ENCODE peak calls at places on chromosomes 4 and X, in five cellular contexts. C is foreskin fibroblast, U is ovary, O is astrocyte of the spinal cord, G is NB4. I is an unnamed sample.

GRCh38 chr4:560731-561211 is 15.3 kb downstream of the TMEM271 start:
- DNase-seq in U (no peak), O (no peak), C (no peak), G (no peak), I (no peak)

GRCh38 chrX:71106427-71106826 is at the start of gene CXorf65:
- DNase-seq in C (no peak), G (peak; percentile 92), O (no peak), U (no peak), I (no peak)

GRCh38 chr4:67721317-67721769 is 20.4 kb upstream of the UBA6 start:
- DNase-seq in O (no peak), U (no peak), C (no peak), G (no peak), I (no peak)

GRCh38 chr4:159051245-159052071 is 51.4 kb upstream of the RAPGEF2 start:
- DNase-seq in G (no peak), U (no peak), C (peak; percentile 15), O (no peak), I (no peak)

GRCh38 chr4:26459054-26459755 is 31.1 kb downstream of the CCKAR start:
- DNase-seq in U (no peak), C (peak; percentile 82), G (peak; percentile 77), O (peak; percentile 72), I (no peak)

GRCh38 chr4:90187148-90187884 is 60.1 kb downstream of the CCSER1 start:
- DNase-seq in C (no peak), G (no peak), O (no peak), U (no peak), I (no peak)

GRCh38 chr4:133969202-133969873 is 232.3 kb downstream of the PABPC4L start:
- DNase-seq in U (no peak), O (peak; percentile 68), C (peak; percentile 53), G (no peak), I (peak; percentile 1)

GRCh38 chr4:116734178-116734577 is 351.2 kb downstream of the TRAM1L1 start:
- DNase-seq in C (no peak), U (no peak), O (no peak), G (no peak), I (no peak)

GRCh38 chr4:140223056-140223810 is 69.2 kb upstream of the MAML3 start:
- DNase-seq in U (no peak), O (peak; percentile 47), C (peak; percentile 62), G (no peak), I (no peak)

GRCh38 chr4:38132140-38132673 is 172.0 kb downstream of the PTTG2 start:
- DNase-seq in U (peak; percentile 54), C (peak; percentile 84), G (no peak), O (peak; percentile 98), I (peak; percentile 76)

GRCh38 chr4:38129452-38129830 is 169.2 kb downstream of the PTTG2 start:
- DNase-seq in C (no peak), O (no peak), G (no peak), U (no peak), I (no peak)

GRCh38 chr4:38132843-38133662 is 172.9 kb downstream of the PTTG2 start:
- DNase-seq in C (no peak), U (no peak), O (no peak), G (no peak), I (no peak)

GRCh38 chr4:38130884-38131283 is 170.7 kb downstream of the PTTG2 start:
- DNase-seq in G (no peak), C (no peak), U (no peak), O (no peak), I (no peak)

GRCh38 chr4:38131371-38132139 is 171.4 kb downstream of the PTTG2 start:
- DNase-seq in U (no peak), O (peak; percentile 47), G (no peak), C (no peak), I (no peak)
- H3K4me3 ChIP-seq in U (no peak overlapping the region), O (no peak overlapping the region), G (no peak overlapping the region), C (no peak overlapping the region), I (no peak overlapping the region)

GRCh38 chr4:98261291-98262271 is at the start of gene RAP1GDS1:
- DNase-seq in C (peak; percentile 80), G (peak; percentile 56), O (peak; percentile 74), U (no peak), I (peak; percentile 50)
- H3K4me3 ChIP-seq in C (peak within 1 kb of the TSS; percentile 81), G (peak within 1 kb of the TSS; percentile 85), O (peak within 1 kb of the TSS; percentile 80), U (peak within 1 kb of the TSS; percentile 92), I (peak within 1 kb of the TSS; percentile 85)

DNA sequence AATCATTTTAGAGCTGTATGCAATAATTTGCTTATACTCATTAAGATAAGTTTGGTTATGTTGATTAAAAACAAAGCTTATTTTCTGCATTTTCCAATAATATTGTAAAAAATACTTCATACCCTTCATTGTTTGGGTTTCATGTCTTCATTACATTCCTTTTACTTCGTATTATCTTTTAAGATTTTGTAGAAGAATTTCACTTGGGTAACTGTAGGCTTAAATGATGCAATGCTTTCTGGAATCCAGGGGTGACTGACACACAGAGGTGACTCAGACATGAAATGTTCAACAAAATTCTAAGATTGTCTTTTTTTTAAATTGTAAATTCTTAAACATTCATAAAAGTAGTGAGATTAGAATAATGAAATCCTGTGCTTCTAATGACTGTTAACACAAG is 47.6 kb downstream of the FGF2 start:
- DNase-seq in O (peak; percentile 82), G (peak; percentile 2), U (no peak), C (peak; percentile 87), I (peak; percentile 17)
- H3K4me3 ChIP-seq in O (no peak overlapping the region), G (no peak overlapping the region), U (no peak overlapping the region), C (no peak overlapping the region), I (no peak overlapping the region)

GRCh38 chrX:153829549-153829798 is 870 bp downstream of the PDZD4 start:
- DNase-seq in U (no peak), O (no peak), G (no peak), C (no peak), I (no peak)
- H3K4me3 ChIP-seq in U (peak overlapping the region; percentile 28), O (no peak overlapping the region), G (no peak overlapping the region), C (no peak overlapping the region), I (no peak overlapping the region)

DNA sequence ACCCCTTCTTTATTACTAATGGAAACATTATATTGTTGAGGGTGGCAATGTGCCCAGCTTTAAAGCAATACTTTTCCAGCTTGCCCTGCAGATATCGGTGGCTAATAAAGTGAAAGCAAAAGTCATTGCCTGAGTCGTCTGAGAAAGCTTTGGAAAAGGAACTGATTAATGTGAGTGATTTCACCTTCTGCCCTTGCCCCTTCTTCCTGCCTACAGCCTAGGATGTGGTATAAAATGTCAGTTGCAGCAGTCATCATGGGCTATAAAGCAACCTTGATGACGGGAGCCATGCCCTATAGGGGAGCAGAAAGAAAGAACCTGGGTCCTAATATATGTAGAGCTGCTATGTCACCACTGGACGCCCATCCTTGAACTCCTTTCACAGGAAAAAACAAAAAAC is 132.4 kb upstream of the USP9X start:
- DNase-seq in U (no peak), C (peak; percentile 35), O (peak; percentile 18), G (peak; percentile 6), I (no peak)
- H3K4me3 ChIP-seq in U (no peak overlapping the region), C (peak overlapping the region; percentile 21), O (no peak overlapping the region), G (no peak overlapping the region), I (peak overlapping the region; percentile 24)

GRCh38 chr4:85769009-85769408 is 294.1 kb downstream of the ARHGAP24 start:
- DNase-seq in O (no peak), G (no peak), U (no peak), C (no peak), I (no peak)
- H3K4me3 ChIP-seq in O (no peak overlapping the region), G (no peak overlapping the region), U (no peak overlapping the region), C (no peak overlapping the region), I (no peak overlapping the region)